ENCODE peak calls at places on chromosomes 3 and 15, in six cellular contexts. V is AG09309, X is right lobe of liver, I is OCI-LY7, W is GM06990, Q is choroid plexus epithelial cell. D is an unnamed sample.

GRCh38 chr3:9779197-9779596 is 9.4 kb upstream of the CAMK1 start:
- DNase-seq in W (no peak), X (no peak), Q (no peak), I (no peak), V (no peak), D (no peak)

GRCh38 chr15:91568036-91568435 is 285.5 kb upstream of the SLCO3A1 start:
- DNase-seq in I (no peak), W (no peak), Q (no peak), X (no peak), V (no peak), D (no peak)

GRCh38 chr15:85047271-85047948 is 65.8 kb downstream of the PDE8A start:
- DNase-seq in Q (peak), X (no peak), I (no peak), V (peak), W (no peak), D (peak)

GRCh38 chr3:131231710-131232348 is 149.7 kb upstream of the NUDT16 start:
- DNase-seq in X (no peak), V (no peak), Q (peak), W (no peak), I (no peak), D (no peak)

GRCh38 chr3:38018296-38019266 is 10.9 kb downstream of the PLCD1 start:
- DNase-seq in Q (no peak), I (no peak), W (no peak), V (no peak), X (no peak), D (no peak)

GRCh38 chr3:149771652-149772271 is 19.5 kb upstream of the COMMD2 start:
- DNase-seq in X (peak), W (no peak), I (peak), Q (peak), V (no peak), D (peak)

GRCh38 chr3:48155122-48155521 is 33.1 kb downstream of the CDC25A start:
- DNase-seq in V (peak), W (no peak), X (no peak), I (peak), Q (peak), D (no peak)

GRCh38 chr3:194936091-194936490 is 250.4 kb downstream of the FAM43A start:
- DNase-seq in I (no peak), W (no peak), Q (no peak), X (no peak), V (no peak), D (no peak)

GRCh38 chr3:9809615-9810356 is at the start of gene TTLL3:
- DNase-seq in Q (peak), X (peak), W (peak), I (peak), V (no peak), D (peak)

GRCh38 chr3:4478226-4478625 is 11.2 kb upstream of the SUMF1 start:
- DNase-seq in X (no peak), V (no peak), Q (no peak), I (no peak), W (no peak), D (no peak)

GRCh38 chr3:151008699-151009098 is 36.2 kb upstream of the CLRN1 start:
- DNase-seq in V (peak), I (no peak), Q (peak), X (no peak), W (no peak), D (no peak)

DNA sequence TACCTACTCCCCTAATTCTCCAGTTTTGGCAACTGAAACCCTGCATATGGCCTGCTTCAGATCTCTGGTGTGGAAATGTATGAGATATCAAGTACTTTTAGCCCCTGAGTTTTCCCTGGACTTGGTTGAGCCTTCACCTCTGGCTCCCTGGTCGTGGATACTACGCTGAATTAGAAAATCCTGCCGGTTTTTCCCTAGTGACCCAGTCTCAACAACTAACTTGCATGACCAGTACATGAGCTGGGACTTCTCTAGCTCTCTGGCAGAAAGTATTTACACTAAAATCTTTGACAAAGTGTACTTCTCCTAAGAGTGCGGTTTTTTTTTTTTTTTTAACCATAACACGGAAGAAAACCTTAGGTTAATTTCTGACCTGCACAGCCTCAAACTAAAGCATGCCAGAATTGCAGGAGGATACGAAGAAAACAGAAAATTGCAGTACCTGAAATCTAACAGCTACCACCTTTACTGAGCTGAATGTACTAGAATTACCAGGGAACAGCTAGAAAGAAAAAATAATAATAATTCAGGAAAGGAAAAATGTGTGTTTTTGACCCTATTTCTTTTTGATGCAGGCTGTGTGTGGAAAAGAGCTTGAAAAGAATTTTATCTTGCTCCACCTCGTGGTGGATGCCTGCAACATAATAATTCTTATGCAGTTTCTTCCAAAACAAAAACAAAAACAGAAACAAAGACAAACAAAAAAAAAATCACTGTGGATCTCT is 165.6 kb downstream of the GMNC start:
- DNase-seq in W (no peak), V (no peak), X (no peak), I (peak), Q (peak), D (peak)
- TF ChIP-seq CTCF in W (peak), V (peak), X (peak), I (peak), Q (peak), D (peak)

GRCh38 chr15:78968114-78968513 is 23.3 kb upstream of the CTSH start:
- DNase-seq in I (no peak), Q (no peak), X (no peak), W (no peak), V (no peak), D (no peak)
- TF ChIP-seq CTCF in I (no peak), Q (no peak), X (no peak), W (no peak), V (no peak), D (no peak)

GRCh38 chr3:57464801-57465200 is 79.3 kb downstream of the DNAH12 start:
- DNase-seq in I (peak), V (no peak), X (no peak), Q (peak), W (no peak), D (no peak)
- TF ChIP-seq CTCF in I (peak), V (peak), X (no peak), Q (peak), W (no peak), D (no peak)

GRCh38 chr3:46907271-46907670 is 29.8 kb downstream of the PTH1R start:
- DNase-seq in Q (no peak), I (no peak), X (no peak), V (no peak), W (no peak), D (no peak)

GRCh38 chr3:46909535-46910161 is 32.1 kb downstream of the PTH1R start:
- DNase-seq in W (peak), V (peak), Q (peak), I (peak), X (peak), D (peak)

GRCh38 chr3:46908986-46909534 is 31.5 kb downstream of the PTH1R start:
- DNase-seq in Q (no peak), X (no peak), I (no peak), W (no peak), V (no peak), D (no peak)

GRCh38 chr3:46907960-46908293 is 30.4 kb downstream of the PTH1R start:
- DNase-seq in Q (no peak), X (no peak), W (no peak), V (no peak), I (no peak), D (no peak)

GRCh38 chr3:46908294-46908985 is 30.9 kb downstream of the PTH1R start:
- DNase-seq in W (no peak), X (no peak), V (peak), I (no peak), Q (peak), D (no peak)
- TF ChIP-seq CTCF in W (no peak), X (peak), V (peak), I (no peak), Q (peak), D (no peak)

DNA sequence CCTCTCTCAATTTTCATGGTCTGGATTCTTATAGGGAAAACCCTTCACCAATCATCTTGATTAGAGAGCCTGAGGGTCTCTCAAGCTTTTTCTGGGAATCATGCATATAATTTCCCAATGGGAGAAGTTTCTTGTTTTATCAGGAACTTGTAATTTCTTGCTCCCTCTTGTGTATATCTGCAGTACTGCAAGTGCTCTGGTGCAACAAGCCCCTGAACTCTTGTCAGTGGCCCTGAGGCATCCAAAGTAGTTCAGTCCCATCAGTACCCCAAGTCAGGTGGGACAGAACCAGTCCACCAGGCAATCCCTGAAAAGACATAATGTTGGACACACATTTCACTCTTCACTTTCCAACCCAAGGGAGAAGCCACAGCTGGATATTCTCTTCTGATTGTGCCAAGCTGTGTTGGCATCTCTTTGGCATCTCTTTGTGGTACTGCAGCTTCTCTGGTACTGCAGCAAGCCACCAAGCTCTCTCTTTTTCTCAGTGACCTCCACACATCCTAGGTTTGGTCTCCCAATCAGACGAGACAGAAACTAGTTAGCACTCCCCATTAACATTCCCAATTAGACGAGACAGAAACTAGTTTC is 214.5 kb downstream of the ZIC4 start:
- DNase-seq in X (peak), V (peak), W (no peak), I (peak), Q (peak), D (peak)
- TF ChIP-seq CTCF in X (peak), V (peak), W (peak), I (peak), Q (peak), D (peak)

GRCh38 chr3:8767667-8768363 is 1.6 kb downstream of the OXTR start:
- DNase-seq in X (no peak), W (peak), I (no peak), Q (peak), V (no peak), D (peak)
- TF ChIP-seq CTCF in X (peak), W (peak), I (no peak), Q (peak), V (peak), D (peak)